ENCODE peak calls at places on chromosomes 6 and 20, in eight cellular contexts. K is fibroblast of mammary gland, X is body of pancreas, J is psoas muscle, C is BE2C, H is AG04450, O is keratinocyte, W is natural killer cell. M is an unnamed sample.

GRCh38 chr6:113512581-113512980 is 344.6 kb upstream of the MARCKS start:
- DNase-seq in X (no peak), W (no peak), O (no peak), H (no peak), J (no peak), C (no peak), K (no peak), M (no peak)

GRCh38 chr6:34385793-34386195 is 6.7 kb downstream of the NUDT3 start:
- DNase-seq in O (no peak), X (no peak), H (no peak), J (no peak), W (no peak), K (no peak), C (no peak), M (no peak)

GRCh38 chr6:128519132-128519930 is 1.1 kb downstream of the PTPRK start:
- DNase-seq in J (peak; percentile 66), W (no peak), K (peak; percentile 45), X (peak; percentile 71), C (peak; percentile 65), O (no peak), H (no peak), M (no peak)

GRCh38 chr6:168115748-168116445 is 36.9 kb upstream of the FRMD1 start:
- DNase-seq in X (no peak), W (no peak), H (no peak), O (no peak), J (no peak), K (no peak), C (no peak), M (peak; percentile 40)

GRCh38 chr6:161393839-161394364 is 120.0 kb upstream of the AGPAT4 start:
- DNase-seq in C (peak; percentile 55), J (no peak), K (peak; percentile 93), O (peak; percentile 74), W (peak; percentile 23), H (no peak), X (peak; percentile 78), M (peak; percentile 70)

GRCh38 chr6:32668226-32668747 is 1.8 kb upstream of the HLA-DQB1 start:
- DNase-seq in C (no peak), K (peak; percentile 6), O (peak; percentile 74), J (peak; percentile 27), W (peak; percentile 44), H (no peak), X (peak; percentile 76), M (peak; percentile 67)

GRCh38 chr6:14472964-14473363 is 355.4 kb downstream of the CD83 start:
- DNase-seq in O (no peak), W (no peak), K (no peak), X (no peak), H (no peak), J (no peak), C (no peak), M (no peak)

GRCh38 chr6:6736753-6737654 is 148.5 kb downstream of the LY86 start:
- DNase-seq in W (no peak), X (no peak), H (no peak), O (no peak), J (peak; percentile 97), C (peak; percentile 84), K (peak; percentile 73), M (no peak)

GRCh38 chr20:54161008-54161820 is 12.6 kb downstream of the CYP24A1 start:
- DNase-seq in K (no peak), H (no peak), W (no peak), J (no peak), C (no peak), O (no peak), X (no peak), M (no peak)

GRCh38 chr20:38138086-38138777 is 26.8 kb downstream of the TGM2 start:
- DNase-seq in K (no peak), J (no peak), H (no peak), W (no peak), O (no peak), X (no peak), C (no peak), M (no peak)

GRCh38 chr20:62209850-62210495 is 10.1 kb downstream of the HRH3 start:
- DNase-seq in O (no peak), C (no peak), X (no peak), K (no peak), H (no peak), W (no peak), J (no peak), M (no peak)

GRCh38 chr6:138987643-138988468 is at the start of gene REPS1:
- DNase-seq in K (peak; percentile 80), X (peak; percentile 93), W (peak; percentile 90), H (peak; percentile 61), C (peak; percentile 94), O (no peak), J (peak; percentile 95), M (peak; percentile 87)

GRCh38 chr6:45741437-45742166 is 274.1 kb downstream of the CLIC5 start:
- DNase-seq in W (no peak), O (no peak), K (peak; percentile 77), X (peak; percentile 25), C (no peak), J (no peak), H (peak; percentile 44), M (no peak)

DNA sequence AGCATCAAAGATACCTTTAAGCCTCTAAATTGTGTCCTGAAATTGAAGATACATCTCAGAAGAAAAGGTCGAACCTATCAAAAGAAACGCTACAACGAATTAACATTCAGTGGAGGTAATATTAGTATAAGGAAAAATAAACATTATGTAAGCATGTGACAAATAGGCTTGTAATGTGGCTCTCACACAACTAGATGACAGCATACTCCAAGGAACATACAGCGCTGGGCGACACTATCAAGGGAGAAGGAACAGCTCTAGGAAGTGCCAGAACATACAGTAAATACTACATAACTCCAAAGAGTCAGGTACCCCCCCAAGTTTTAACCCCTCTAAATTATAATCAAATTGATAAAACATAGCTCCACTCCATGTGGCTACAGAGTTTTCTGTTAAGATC is 103.5 kb downstream of the LAMP5 start:
- DNase-seq in O (no peak), W (no peak), K (peak; percentile 35), C (peak; percentile 30), H (no peak), X (peak; percentile 77), J (no peak), M (no peak)
- TF ChIP-seq CTCF in O (peak; percentile 37), W (no peak), K (peak; percentile 24), C (peak; percentile 67), H (peak; percentile 7), X (peak; percentile 93), J (no peak), M (no peak)

DNA sequence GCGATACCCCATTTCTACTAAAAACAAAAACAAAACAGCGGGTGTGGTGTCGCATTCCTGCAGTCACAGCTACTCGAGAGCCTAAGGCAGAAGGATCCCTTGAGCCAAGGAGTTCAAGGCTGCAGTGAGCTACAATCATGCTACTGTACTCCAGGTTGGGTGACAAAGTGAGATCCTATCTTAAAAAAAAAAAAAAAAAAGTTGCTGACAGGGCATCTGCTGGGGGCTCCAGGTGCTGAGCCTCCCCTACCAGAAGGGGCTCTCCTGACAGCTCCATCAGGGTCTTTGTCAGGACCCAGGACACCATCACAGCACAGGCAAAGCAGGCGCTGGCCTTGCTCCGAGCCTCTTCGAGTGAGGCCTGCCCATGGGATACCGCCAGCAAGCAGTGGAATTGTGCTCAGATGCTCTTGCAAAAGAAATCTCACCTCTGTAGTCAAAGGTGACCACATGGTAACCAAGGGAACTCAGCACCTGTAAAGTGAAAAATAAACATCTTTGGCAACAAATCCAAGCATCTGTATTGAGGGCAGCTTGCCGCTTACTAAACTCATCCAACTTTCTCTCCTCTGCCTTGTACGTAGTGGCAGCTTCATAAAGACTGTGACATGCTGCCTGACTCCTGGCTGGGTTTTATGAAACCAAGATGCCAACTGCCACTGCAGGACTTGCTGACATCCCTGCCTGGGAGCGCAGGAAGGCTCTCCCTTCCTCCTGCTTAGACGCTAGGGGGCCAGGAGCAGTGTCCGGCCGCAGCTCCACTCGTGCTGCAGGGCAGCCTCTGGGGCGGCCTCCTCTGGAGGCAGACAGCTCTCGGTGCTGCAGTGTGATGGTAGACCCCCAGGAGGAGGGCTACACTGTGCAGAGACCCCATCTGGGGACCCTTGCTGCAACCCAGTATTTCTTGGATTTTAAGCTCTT is 66.9 kb downstream of the PYGB start:
- DNase-seq in H (no peak), O (no peak), K (no peak), J (no peak), X (no peak), C (no peak), W (no peak), M (no peak)
- TF ChIP-seq CTCF in H (no peak), O (no peak), K (no peak), J (no peak), X (no peak), C (peak; percentile 30), W (no peak), M (no peak)

GRCh38 chr6:71460933-71461332 is 172.3 kb downstream of the OGFRL1 start:
- DNase-seq in K (peak; percentile 53), W (no peak), O (no peak), J (no peak), H (no peak), C (no peak), X (no peak), M (no peak)

GRCh38 chr6:71454083-71454482 is 165.5 kb downstream of the OGFRL1 start:
- DNase-seq in K (no peak), J (no peak), X (no peak), C (no peak), H (no peak), W (no peak), O (no peak), M (no peak)

GRCh38 chr6:71457883-71458282 is 169.3 kb downstream of the OGFRL1 start:
- DNase-seq in W (no peak), K (no peak), J (no peak), O (no peak), X (no peak), H (no peak), C (no peak), M (no peak)

GRCh38 chr6:71463061-71463460 is 174.4 kb downstream of the OGFRL1 start:
- DNase-seq in X (no peak), J (no peak), O (no peak), W (no peak), C (no peak), K (no peak), H (no peak), M (no peak)

GRCh38 chr6:71459162-71459561 is 170.6 kb downstream of the OGFRL1 start:
- DNase-seq in W (no peak), C (no peak), O (no peak), J (no peak), K (no peak), H (no peak), X (no peak), M (no peak)
- TF ChIP-seq CTCF in W (no peak), C (no peak), O (no peak), J (no peak), K (no peak), H (no peak), X (no peak), M (no peak)

GRCh38 chr6:118320652-118321051 is 227.4 kb upstream of the PLN start:
- DNase-seq in J (no peak), O (no peak), H (no peak), C (no peak), W (no peak), X (no peak), K (peak; percentile 25), M (no peak)

GRCh38 chr6:118316796-118317384 is 231.2 kb upstream of the PLN start:
- DNase-seq in J (no peak), H (no peak), C (no peak), K (no peak), X (no peak), W (no peak), O (no peak), M (no peak)

GRCh38 chr6:118318648-118319047 is 229.4 kb upstream of the PLN start:
- DNase-seq in C (no peak), W (no peak), H (no peak), X (no peak), J (no peak), O (no peak), K (no peak), M (no peak)

GRCh38 chr6:118317581-118318563 is 230.2 kb upstream of the PLN start:
- DNase-seq in X (no peak), C (no peak), J (no peak), O (no peak), H (no peak), K (peak; percentile 31), W (no peak), M (no peak)

GRCh38 chr6:118319890-118320289 is 228.2 kb upstream of the PLN start:
- DNase-seq in K (no peak), O (no peak), J (no peak), X (no peak), H (no peak), C (no peak), W (no peak), M (no peak)
- TF ChIP-seq CTCF in K (no peak), O (no peak), J (peak; percentile 15), X (no peak), H (no peak), C (no peak), W (no peak), M (no peak)

M was measured in CD14-positive monocyte.